ENCODE peak calls at places on chromosomes 7 and 10, in eight cellular contexts. Z is activated naive CD4-positive, alpha-beta T cell; E is BE2C; J is WERI-Rb-1; W is stomach; L is right cardiac atrium; I is AG20443; K is stimulated activated CD8-positive, alpha-beta memory T cell treated with anti-CD3 and anti-CD28 coated beads, Interleukin-2, amount 100 ng/mL, for 1 hour. G is an unnamed sample.

GRCh38 chr10:12649017-12649586 is 299.8 kb downstream of the CAMK1D start:
- DNase-seq in I (no peak), W (no peak), E (no peak), J (no peak), Z (no peak), L (peak; percentile 68), K (no peak), G (no peak)

GRCh38 chr7:127413962-127414361 is 21.5 kb upstream of the ZNF800 start:
- DNase-seq in I (no peak), E (no peak), L (no peak), K (no peak), W (no peak), Z (no peak), J (no peak), G (no peak)

GRCh38 chr10:31157125-31157983 is 125.7 kb upstream of the ZNF438 start:
- DNase-seq in L (peak; percentile 85), Z (no peak), J (no peak), I (peak; percentile 84), W (no peak), E (peak; percentile 33), K (no peak), G (no peak)

GRCh38 chr10:49498465-49498864 is 40.5 kb downstream of the ERCC6 start:
- DNase-seq in L (no peak), E (no peak), Z (no peak), K (no peak), W (no peak), J (no peak), I (no peak), G (no peak)

GRCh38 chr10:118286051-118286838 is 55.9 kb downstream of the FAM204A start:
- DNase-seq in E (no peak), Z (no peak), I (no peak), K (no peak), L (no peak), W (no peak), J (no peak), G (no peak)

GRCh38 chr7:138325434-138325833 is 134.6 kb upstream of the TRIM24 start:
- DNase-seq in L (no peak), I (no peak), W (no peak), K (no peak), Z (no peak), J (no peak), E (no peak), G (no peak)

GRCh38 chr7:21084286-21084685 is 297.6 kb upstream of the SP8 start:
- DNase-seq in K (no peak), E (no peak), J (no peak), L (no peak), I (no peak), Z (no peak), W (no peak), G (no peak)

GRCh38 chr7:44094796-44095592 is 9.2 kb upstream of the AEBP1 start:
- DNase-seq in J (no peak), I (no peak), W (no peak), Z (no peak), E (no peak), L (no peak), K (no peak), G (no peak)

GRCh38 chr10:100287756-100288155 is 1.3 kb upstream of the BLOC1S2 start:
- DNase-seq in E (no peak), K (no peak), Z (no peak), W (no peak), I (no peak), J (no peak), L (no peak), G (no peak)

GRCh38 chr7:130390486-130390885 is 10.2 kb downstream of the CPA1 start:
- DNase-seq in I (no peak), K (no peak), W (no peak), J (no peak), L (no peak), E (no peak), Z (no peak), G (no peak)

GRCh38 chr7:149778696-149779501 is 5.5 kb upstream of the ZNF467 start:
- DNase-seq in E (no peak), J (no peak), I (no peak), L (peak; percentile 54), Z (no peak), K (no peak), W (no peak), G (no peak)

GRCh38 chr7:70856889-70857511 is 274.9 kb upstream of the GALNT17 start:
- DNase-seq in K (peak; percentile 31), W (peak; percentile 68), E (peak; percentile 73), L (peak; percentile 74), I (peak; percentile 69), J (peak; percentile 72), Z (peak; percentile 25), G (no peak)

GRCh38 chr7:119228482-119228881 is 1004.0 kb downstream of the ANKRD7 start:
- DNase-seq in K (no peak), E (no peak), J (no peak), L (no peak), W (no peak), I (no peak), Z (no peak), G (no peak)

GRCh38 chr10:107529350-107529749 is 364.8 kb upstream of the SORCS1 start:
- DNase-seq in I (no peak), J (no peak), L (no peak), E (no peak), W (no peak), K (no peak), Z (no peak), G (no peak)

GRCh38 chr7:130560972-130561371 is 69.1 kb downstream of the MEST start:
- DNase-seq in J (no peak), L (no peak), I (peak; percentile 24), Z (no peak), E (no peak), K (no peak), W (no peak), G (no peak)

GRCh38 chr10:126073606-126074005 is 177.2 kb downstream of the FANK1 start:
- DNase-seq in L (no peak), K (no peak), Z (no peak), E (no peak), W (no peak), J (no peak), I (no peak), G (no peak)

GRCh38 chr10:123550680-123551096 is 115.5 kb upstream of the GPR26 start:
- DNase-seq in L (no peak), W (no peak), Z (no peak), I (no peak), E (no peak), J (no peak), K (no peak), G (no peak)

GRCh38 chr10:70648427-70648826 is 23.9 kb upstream of the ADAMTS14 start:
- DNase-seq in K (no peak), W (no peak), Z (no peak), I (no peak), E (no peak), L (no peak), J (no peak), G (no peak)

GRCh38 chr7:121116399-121116798 is 127.9 kb downstream of the CPED1 start:
- DNase-seq in I (peak; percentile 8), K (no peak), E (no peak), Z (no peak), L (no peak), W (no peak), J (no peak), G (no peak)

GRCh38 chr7:152735443-152736004 is 24.0 kb upstream of the ACTR3B start:
- DNase-seq in L (no peak), I (peak; percentile 30), K (no peak), W (no peak), E (peak; percentile 17), J (peak; percentile 22), Z (no peak), G (no peak)

GRCh38 chr10:45044290-45044689 is 43.6 kb downstream of the ZNF22 start:
- DNase-seq in W (no peak), J (no peak), I (no peak), L (no peak), K (no peak), E (no peak), Z (no peak), G (no peak)

GRCh38 chr7:87075671-87076404 is 16.4 kb upstream of the ELAPOR2 start:
- DNase-seq in K (no peak), E (no peak), Z (no peak), W (no peak), J (no peak), I (no peak), L (no peak), G (no peak)

GRCh38 chr7:132416395-132416794 is 159.9 kb downstream of the PLXNA4 start:
- DNase-seq in Z (no peak), W (no peak), I (no peak), E (no peak), K (no peak), L (no peak), J (no peak), G (no peak)

GRCh38 chr7:44750921-44751571 is 2.4 kb downstream of the ZMIZ2 start:
- DNase-seq in I (peak; percentile 10), K (peak; percentile 30), L (no peak), E (no peak), Z (no peak), W (no peak), J (no peak), G (no peak)

GRCh38 chr10:118873738-118874105 is 119.0 kb upstream of the CACUL1 start:
- DNase-seq in L (no peak), K (no peak), Z (no peak), J (no peak), E (no peak), I (no peak), W (no peak), G (no peak)

GRCh38 chr10:121495719-121496118 is 102.5 kb downstream of the FGFR2 start:
- DNase-seq in K (no peak), J (no peak), W (no peak), Z (no peak), E (no peak), I (no peak), L (no peak), G (no peak)

GRCh38 chr7:94908204-94909022 is 1.0 kb downstream of the PPP1R9A start:
- DNase-seq in E (no peak), K (no peak), Z (no peak), L (peak; percentile 60), W (peak; percentile 44), I (peak; percentile 21), J (peak; percentile 53), G (no peak)

GRCh38 chr10:17206210-17206709 is 4.8 kb upstream of the TRDMT1 start:
- DNase-seq in W (no peak), L (no peak), Z (no peak), I (peak; percentile 57), J (no peak), K (no peak), E (no peak), G (no peak)

GRCh38 chr7:71131753-71132520 is at the start of gene GALNT17:
- DNase-seq in E (no peak), K (no peak), I (peak; percentile 19), L (no peak), Z (no peak), W (no peak), J (peak; percentile 8), G (no peak)

GRCh38 chr7:51706851-51707250 is 390.2 kb upstream of the COBL start:
- DNase-seq in E (no peak), L (no peak), W (no peak), I (no peak), Z (no peak), J (no peak), K (no peak), G (no peak)

GRCh38 chr7:47416454-47417121 is 165.3 kb downstream of the TNS3 start:
- DNase-seq in L (no peak), I (no peak), E (no peak), W (no peak), J (no peak), Z (no peak), K (no peak), G (no peak)

GRCh38 chr10:130618636-130619035 is 482.4 kb downstream of the GLRX3 start:
- DNase-seq in I (no peak), L (no peak), W (no peak), Z (no peak), J (no peak), E (no peak), K (no peak), G (no peak)

GRCh38 chr7:31068006-31068675 is 16.0 kb downstream of the ADCYAP1R1 start:
- DNase-seq in J (no peak), E (no peak), W (no peak), K (no peak), Z (no peak), I (no peak), L (no peak), G (no peak)

GRCh38 chr10:50385610-50386009 is 134.3 kb upstream of the ASAH2 start:
- DNase-seq in W (no peak), K (no peak), Z (no peak), L (peak; percentile 62), J (no peak), I (peak; percentile 16), E (no peak), G (no peak)